ENCODE peak calls at places on chromosomes 13 and 19, in nine cellular contexts. D, Q, P, E, N, O, K, F and T are unnamed samples.
A peak's percentile ranks its signal among the peaks of the same experiment; 100 is the strongest.

GRCh38 chr19:33500586-33500985 is 21.0 kb downstream of the PEPD start:
- DNase-seq in D (no peak), Q (no peak), P (no peak), E (no peak), N (no peak), O (no peak), K (no peak), F (no peak), T (no peak)

GRCh38 chr19:15251010-15251748 is 18.9 kb upstream of the EPHX3 start:
- DNase-seq in D (no peak), Q (no peak), P (no peak), E (no peak), N (no peak), O (no peak), K (peak; percentile 67), F (no peak), T (no peak)

GRCh38 chr13:24627090-24627714 is 53.0 kb upstream of the ATP12A start:
- DNase-seq in D (no peak), Q (peak; percentile 73), P (no peak), E (no peak), N (no peak), O (peak; percentile 23), K (no peak), F (no peak), T (no peak)

GRCh38 chr13:110944121-110944967 is 29.5 kb upstream of the ANKRD10 start:
- DNase-seq in D (peak; percentile 30), Q (no peak), P (no peak), E (no peak), N (no peak), O (peak; percentile 60), K (peak; percentile 89), F (no peak), T (no peak)

GRCh38 chr19:56404705-56405056 is 549 bp downstream of the ZNF583 start:
- DNase-seq in D (no peak), Q (no peak), P (no peak), E (no peak), N (no peak), O (peak; percentile 61), K (no peak), F (no peak), T (no peak)

GRCh38 chr13:31105020-31105800 is 56.5 kb downstream of the HSPH1 start:
- DNase-seq in D (no peak), Q (no peak), P (no peak), E (no peak), N (no peak), O (no peak), K (peak; percentile 42), F (no peak), T (no peak)

GRCh38 chr13:28129911-28130693 is 8.2 kb upstream of the PAN3 start:
- DNase-seq in D (no peak), Q (no peak), P (no peak), E (no peak), N (no peak), O (no peak), K (no peak), F (no peak), T (no peak)

GRCh38 chr13:109211616-109212015 is 574.8 kb downstream of the IRS2 start:
- DNase-seq in D (no peak), Q (no peak), P (no peak), E (no peak), N (no peak), O (no peak), K (peak; percentile 21), F (no peak), T (no peak)

GRCh38 chr13:28340272-28340793 is 154.6 kb downstream of the FLT1 start:
- DNase-seq in D (no peak), Q (no peak), P (no peak), E (no peak), N (no peak), O (no peak), K (no peak), F (no peak), T (no peak)

GRCh38 chr13:75236774-75237173 is 245.2 kb downstream of the TBC1D4 start:
- DNase-seq in D (no peak), Q (no peak), P (no peak), E (no peak), N (no peak), O (no peak), K (peak; percentile 15), F (no peak), T (no peak)

GRCh38 chr19:5536337-5536894 is 31.3 kb downstream of the TINCR start:
- DNase-seq in D (peak; percentile 50), Q (peak; percentile 90), P (peak; percentile 74), E (no peak), N (peak; percentile 11), O (no peak), K (peak; percentile 58), F (no peak), T (no peak)

GRCh38 chr13:22372261-22372660 is 701.4 kb downstream of the FGF9 start:
- DNase-seq in D (no peak), Q (no peak), P (no peak), E (no peak), N (no peak), O (peak; percentile 3), K (no peak), F (no peak), T (no peak)

GRCh38 chr19:10701955-10702307 is 692 bp downstream of the QTRT1 start:
- DNase-seq in D (peak; percentile 36), Q (peak; percentile 64), P (no peak), E (no peak), N (no peak), O (peak; percentile 91), K (no peak), F (no peak), T (no peak)

GRCh38 chr19:31054430-31054829 is 294.8 kb downstream of the TSHZ3 start:
- DNase-seq in D (no peak), Q (no peak), P (no peak), E (no peak), N (no peak), O (no peak), K (peak; percentile 92), F (no peak), T (no peak)

GRCh38 chr13:110644892-110645521 is 29.7 kb downstream of the NAXD start:
- DNase-seq in D (peak; percentile 87), Q (peak; percentile 79), P (peak; percentile 73), E (no peak), N (peak; percentile 61), O (no peak), K (peak; percentile 82), F (peak; percentile 18), T (no peak)

GRCh38 chr13:73059460-73060250 is 850 bp downstream of the KLF5 start:
- DNase-seq in D (peak; percentile 45), Q (no peak), P (no peak), E (no peak), N (no peak), O (peak; percentile 56), K (peak; percentile 29), F (peak; percentile 12), T (no peak)

GRCh38 chr13:47420568-47420967 is 523.7 kb upstream of the HTR2A start:
- DNase-seq in D (no peak), Q (no peak), P (no peak), E (no peak), N (peak; percentile 30), O (no peak), K (peak; percentile 18), F (no peak), T (no peak)

GRCh38 chr19:41218615-41219507 is at the start of gene AXL:
- DNase-seq in D (no peak), Q (peak; percentile 83), P (peak; percentile 56), E (no peak), N (peak; percentile 77), O (peak; percentile 81), K (peak; percentile 68), F (no peak), T (no peak)

GRCh38 chr13:40571338-40571737 is 95.1 kb downstream of the FOXO1 start:
- DNase-seq in D (no peak), Q (no peak), P (no peak), E (no peak), N (no peak), O (no peak), K (no peak), F (no peak), T (no peak)

GRCh38 chr13:113589251-113589960 is 4.9 kb downstream of the TFDP1 start:
- DNase-seq in D (no peak), Q (no peak), P (peak; percentile 26), E (no peak), N (no peak), O (no peak), K (no peak), F (no peak), T (no peak)

GRCh38 chr19:49463960-49464740 is 9.9 kb upstream of the FLT3LG start:
- DNase-seq in D (no peak), Q (no peak), P (no peak), E (no peak), N (no peak), O (no peak), K (no peak), F (no peak), T (no peak)

GRCh38 chr13:94677799-94678198 is 34.5 kb downstream of the SOX21 start:
- DNase-seq in D (no peak), Q (no peak), P (no peak), E (no peak), N (no peak), O (no peak), K (no peak), F (no peak), T (no peak)

GRCh38 chr19:43997631-43998290 is 5.0 kb upstream of the ZNF230 start:
- DNase-seq in D (no peak), Q (no peak), P (no peak), E (no peak), N (no peak), O (no peak), K (no peak), F (no peak), T (no peak)

GRCh38 chr19:16386619-16387240 is 62.1 kb downstream of the KLF2 start:
- DNase-seq in D (no peak), Q (peak; percentile 34), P (peak; percentile 61), E (no peak), N (no peak), O (peak; percentile 69), K (peak; percentile 84), F (no peak), T (no peak)

GRCh38 chr19:54017266-54017665 is 25.8 kb downstream of the CACNG6 start:
- DNase-seq in D (no peak), Q (no peak), P (no peak), E (no peak), N (no peak), O (peak; percentile 23), K (peak; percentile 89), F (no peak), T (no peak)

GRCh38 chr19:30069535-30070197 is 127.6 kb downstream of the URI1 start:
- DNase-seq in D (no peak), Q (no peak), P (peak; percentile 12), E (no peak), N (no peak), O (no peak), K (no peak), F (no peak), T (no peak)

GRCh38 chr13:82681535-82681934 is 1200.7 kb downstream of the SLITRK1 start:
- DNase-seq in D (no peak), Q (no peak), P (no peak), E (no peak), N (no peak), O (no peak), K (peak; percentile 49), F (no peak), T (no peak)